ENCODE peak calls at places on chromosomes 2 and 18, in five cellular contexts. T is AG04449, N is glutamatergic neuron, D is mesothelial cell of epicardium, U is HFF-Myc. E is an unnamed sample.
A peak's percentile ranks its signal among the peaks of the same experiment; 100 is the strongest.

GRCh38 chr2:109537565-109538221 is 76.1 kb downstream of the SEPTIN10 start:
- DNase-seq in T (no peak), N (no peak), D (no peak), U (no peak), E (no peak)

GRCh38 chr2:125979886-125980285 is 676.1 kb upstream of the GYPC start:
- DNase-seq in T (no peak), N (peak; percentile 25), D (no peak), U (no peak), E (no peak)

GRCh38 chr2:35168351-35168750 is 1187.2 kb upstream of the CRIM1 start:
- DNase-seq in T (no peak), N (no peak), D (no peak), U (no peak), E (no peak)

GRCh38 chr2:187453078-187453641 is 5.1 kb upstream of the CALCRL start:
- DNase-seq in T (no peak), N (no peak), D (no peak), U (no peak), E (peak; percentile 4)

GRCh38 chr18:47968721-47969120 is 38.3 kb upstream of the SMAD2 start:
- DNase-seq in T (no peak), N (no peak), D (no peak), U (no peak), E (no peak)

GRCh38 chr2:20001361-20001863 is 11.1 kb downstream of the MATN3 start:
- DNase-seq in T (no peak), N (no peak), D (no peak), U (no peak), E (no peak)

GRCh38 chr2:112915300-112916144 is 4.6 kb downstream of the IL37 start:
- DNase-seq in T (no peak), N (no peak), D (no peak), U (no peak), E (no peak)

GRCh38 chr2:22737144-22737543 is 647.8 kb upstream of the KLHL29 start:
- DNase-seq in T (no peak), N (no peak), D (no peak), U (no peak), E (no peak)

GRCh38 chr2:102758433-102758832 is 3.4 kb upstream of the TMEM182 start:
- DNase-seq in T (no peak), N (no peak), D (no peak), U (no peak), E (no peak)

GRCh38 chr2:119234021-119235019 is 10.7 kb downstream of the STEAP3 start:
- DNase-seq in T (no peak), N (no peak), D (no peak), U (no peak), E (no peak)

GRCh38 chr2:182504903-182505302 is 78.1 kb upstream of the PDE1A start:
- DNase-seq in T (peak; percentile 49), N (no peak), D (no peak), U (no peak), E (no peak)

GRCh38 chr18:55384551-55385275 is 203.3 kb downstream of the TCF4 start:
- DNase-seq in T (no peak), N (peak; percentile 56), D (no peak), U (no peak), E (peak; percentile 44)

GRCh38 chr18:78085241-78086185 is 835.9 kb downstream of the GALR1 start:
- DNase-seq in T (no peak), N (no peak), D (no peak), U (no peak), E (no peak)

GRCh38 chr18:21362921-21363320 is 120.9 kb downstream of the GREB1L start:
- DNase-seq in T (no peak), N (no peak), D (no peak), U (peak; percentile 46), E (no peak)

GRCh38 chr2:60463249-60463648 is 90.2 kb downstream of the BCL11A start:
- DNase-seq in T (no peak), N (no peak), D (no peak), U (no peak), E (no peak)

GRCh38 chr2:83282067-83282795 is 1176.8 kb downstream of the SUCLG1 start:
- DNase-seq in T (no peak), N (no peak), D (no peak), U (no peak), E (no peak)

GRCh38 chr2:22784586-22784985 is 600.4 kb upstream of the KLHL29 start:
- DNase-seq in T (no peak), N (peak; percentile 51), D (no peak), U (no peak), E (no peak)

GRCh38 chr2:231475965-231476364 is 11.7 kb upstream of the NCL start:
- DNase-seq in T (no peak), N (no peak), D (no peak), U (no peak), E (no peak)

GRCh38 chr18:59180150-59180845 is 39.7 kb upstream of the GRP start:
- DNase-seq in T (peak; percentile 34), N (no peak), D (no peak), U (peak; percentile 31), E (no peak)

GRCh38 chr2:54370405-54371104 is 85.6 kb upstream of the SPTBN1 start:
- DNase-seq in T (no peak), N (no peak), D (no peak), U (no peak), E (no peak)

GRCh38 chr2:189580662-189581353 is at the start of gene SLC40A1:
- DNase-seq in T (no peak), N (peak; percentile 76), D (peak; percentile 56), U (no peak), E (peak; percentile 56)

GRCh38 chr18:9707381-9708056 is 582 bp upstream of the RAB31 start:
- DNase-seq in T (no peak), N (no peak), D (no peak), U (no peak), E (no peak)

GRCh38 chr2:101704046-101704466 is 6.5 kb downstream of the MAP4K4 start:
- DNase-seq in T (peak; percentile 28), N (no peak), D (no peak), U (peak; percentile 57), E (no peak)

GRCh38 chr2:191001624-191002023 is 12.3 kb downstream of the STAT1 start:
- DNase-seq in T (no peak), N (no peak), D (no peak), U (no peak), E (no peak)

GRCh38 chr2:85524567-85524923 is 14.4 kb upstream of the MAT2A start:
- DNase-seq in T (no peak), N (peak; percentile 30), D (no peak), U (no peak), E (no peak)

GRCh38 chr2:234633581-234634230 is 136.8 kb upstream of the ARL4C start:
- DNase-seq in T (no peak), N (no peak), D (no peak), U (no peak), E (no peak)

GRCh38 chr2:51158236-51158635 is 126.3 kb upstream of the NRXN1 start:
- DNase-seq in T (no peak), N (no peak), D (no peak), U (no peak), E (no peak)

GRCh38 chr2:159595410-159596046 is 20.8 kb downstream of the BAZ2B start:
- DNase-seq in T (no peak), N (no peak), D (no peak), U (no peak), E (no peak)

GRCh38 chr2:47016172-47016913 is 100.7 kb upstream of the MCFD2 start:
- DNase-seq in T (peak; percentile 91), N (no peak), D (no peak), U (peak; percentile 80), E (no peak)

GRCh38 chr18:42437001-42437400 is 482.0 kb downstream of the PIK3C3 start:
- DNase-seq in T (no peak), N (no peak), D (no peak), U (no peak), E (no peak)
- TF ChIP-seq CTCF in T (no peak), N (no peak), D (no peak), U (no peak), E (no peak)

DNA sequence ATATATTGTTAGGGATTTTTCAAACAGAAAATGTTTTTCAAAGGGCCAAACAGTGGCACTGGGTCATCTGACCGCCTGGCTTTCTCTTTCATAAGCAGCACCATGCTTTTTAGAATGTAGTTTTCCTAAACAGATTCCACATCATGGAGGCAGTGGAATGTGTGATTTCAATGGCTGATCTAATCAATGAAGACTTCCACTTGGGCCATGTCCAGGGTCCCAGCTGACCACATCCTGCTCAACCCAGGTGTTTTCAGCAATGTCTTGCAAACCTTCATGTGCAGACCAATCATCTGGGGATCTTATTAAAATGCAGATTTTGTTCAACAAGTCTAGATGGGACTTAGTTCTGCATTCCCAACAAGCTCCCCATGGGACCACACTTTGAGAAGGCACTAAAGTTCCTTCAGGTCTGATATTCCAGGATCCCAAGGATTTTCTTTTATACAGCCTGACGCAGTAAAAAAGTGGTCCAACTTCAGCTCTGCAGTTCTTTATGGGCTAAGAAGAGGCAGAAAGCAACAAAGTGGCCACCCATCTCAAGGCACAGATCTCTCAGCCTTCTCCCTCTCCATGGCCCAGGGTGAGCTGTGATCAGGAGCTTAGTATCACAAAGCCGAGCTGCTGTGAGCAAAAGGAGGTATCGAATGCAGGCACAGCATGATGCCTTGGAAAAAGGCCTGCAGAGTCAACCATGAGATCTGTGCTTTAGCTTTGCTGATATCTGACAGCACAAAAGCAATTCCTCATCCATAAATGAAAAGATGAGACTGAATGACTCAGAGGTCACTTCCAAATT is 3.7 kb downstream of the ALKAL2 start:
- DNase-seq in T (no peak), N (no peak), D (no peak), U (no peak), E (no peak)
- TF ChIP-seq CTCF in T (no peak), N (no peak), D (no peak), U (no peak), E (no peak)

DNA sequence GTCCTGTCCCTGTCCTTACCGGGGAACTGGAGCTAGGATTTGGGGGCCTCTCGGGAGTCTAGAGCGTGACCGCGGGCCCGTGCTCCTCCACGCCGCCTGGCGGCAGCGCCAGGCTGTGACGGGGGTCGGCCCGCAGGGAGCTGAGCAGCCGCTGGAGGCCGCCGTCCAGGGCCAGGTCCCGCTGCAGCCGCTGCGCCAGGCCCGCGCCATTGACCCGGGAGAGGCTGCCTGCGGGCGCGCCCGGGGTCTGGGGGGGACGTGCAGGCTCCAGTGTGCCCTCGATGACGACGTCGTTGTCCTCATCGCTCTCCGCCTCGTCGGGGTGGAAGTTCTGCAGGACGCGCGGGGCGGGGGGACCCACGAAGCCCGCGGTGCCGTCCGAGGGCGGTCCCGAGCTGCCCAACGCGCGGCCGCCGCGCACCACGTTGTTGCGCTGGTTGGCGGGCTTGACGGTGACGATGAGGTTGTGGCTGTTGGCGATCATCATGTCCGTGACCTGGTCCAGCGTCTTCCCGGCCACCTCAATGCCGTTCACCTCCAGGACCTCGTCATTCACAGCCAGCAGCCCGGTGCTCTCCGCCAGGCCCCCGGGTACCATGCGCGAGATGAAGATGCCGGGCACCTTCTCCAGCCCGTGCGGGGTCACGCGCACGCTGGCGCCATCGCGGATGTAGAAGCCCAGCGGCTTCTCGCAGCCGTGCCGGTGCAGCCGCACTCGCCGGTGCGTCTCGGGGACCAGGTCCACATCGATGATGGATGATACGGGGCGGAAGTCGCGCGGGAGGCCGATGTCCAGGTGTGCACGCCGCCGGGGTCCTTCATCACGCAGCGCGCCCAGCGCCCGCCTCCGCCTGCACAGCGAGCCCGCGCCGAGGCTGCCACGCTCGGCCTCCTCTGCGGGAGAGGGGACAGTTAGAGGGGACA is 50.9 kb downstream of the ADNP2 start:
- DNase-seq in T (no peak), N (peak; percentile 87), D (no peak), U (no peak), E (peak; percentile 81)
- TF ChIP-seq CTCF in T (peak; percentile 71), N (peak; percentile 91), D (no peak), U (no peak), E (peak; percentile 93)

GRCh38 chr18:11957636-11958035 is 23.7 kb upstream of the IMPA2 start:
- DNase-seq in T (no peak), N (no peak), D (no peak), U (no peak), E (no peak)
- TF ChIP-seq CTCF in T (no peak), N (no peak), D (no peak), U (no peak), E (no peak)

E was measured in GM20000.